ENCODE peak calls at places on chromosomes 11 and 22, in six cellular contexts. F is left cardiac atrium; D is HTR-8/SVneo; I is neural crest cell; A is activated naive CD8-positive, alpha-beta T cell treated with anti-CD3 and anti-CD28 coated beads, Interleukin-2, amount 50 U/mL, for 24 hours; G is ecto neural progenitor cell. Q is an unnamed sample.

GRCh38 chr22:19892249-19892879 is 37.7 kb upstream of the GNB1L start:
- DNase-seq in A (peak), F (no peak), G (no peak), I (no peak), D (peak), Q (no peak)

GRCh38 chr11:44366741-44367140 is 56.8 kb upstream of the ALX4 start:
- DNase-seq in F (no peak), I (no peak), D (no peak), A (no peak), G (no peak), Q (no peak)

GRCh38 chr11:35223429-35223828 is 84.5 kb downstream of the CD44 start:
- DNase-seq in F (no peak), D (no peak), A (no peak), G (peak), I (peak), Q (no peak)

GRCh38 chr22:20803696-20804324 is 29.9 kb downstream of the SERPIND1 start:
- DNase-seq in I (peak), D (peak), F (no peak), A (peak), G (peak), Q (no peak)

GRCh38 chr11:45098929-45099328 is 47.5 kb upstream of the PRDM11 start:
- DNase-seq in G (no peak), A (no peak), F (no peak), I (no peak), D (no peak), Q (no peak)

GRCh38 chr11:123301696-123302400 is 106.8 kb upstream of the CLMP start:
- DNase-seq in G (peak), D (peak), I (peak), A (peak), F (peak), Q (no peak)

GRCh38 chr22:42895087-42895486 is 38.0 kb upstream of the ARFGAP3 start:
- DNase-seq in F (no peak), D (no peak), I (no peak), A (no peak), G (no peak), Q (no peak)

GRCh38 chr11:77217156-77217555 is 84.3 kb downstream of the GDPD4 start:
- DNase-seq in F (no peak), G (no peak), D (no peak), A (no peak), I (no peak), Q (no peak)

GRCh38 chr11:10414659-10415058 is 40.4 kb upstream of the AMPD3 start:
- DNase-seq in I (no peak), F (peak), G (no peak), D (no peak), A (no peak), Q (peak)

GRCh38 chr11:68204402-68204801 is 8.7 kb downstream of the KMT5B start:
- DNase-seq in I (no peak), A (no peak), F (no peak), G (no peak), D (no peak), Q (no peak)

GRCh38 chr11:89327885-89328284 is 150.2 kb downstream of the TYR start:
- DNase-seq in I (no peak), A (no peak), D (no peak), G (peak), F (no peak), Q (no peak)

GRCh38 chr22:29129644-29130201 is 56.9 kb downstream of the KREMEN1 start:
- DNase-seq in G (no peak), I (no peak), D (no peak), A (no peak), F (peak), Q (no peak)

GRCh38 chr11:131370090-131370751 is at the start of gene NTM:
- DNase-seq in D (no peak), F (peak), I (peak), G (peak), A (no peak), Q (peak)

GRCh38 chr22:17891427-17892167 is 117.3 kb upstream of the BID start:
- DNase-seq in D (no peak), I (no peak), A (no peak), F (peak), G (no peak), Q (peak)

Q was measured in left colon.